ENCODE peak calls at places on chromosomes 1 and 21, in ten cellular contexts. M is MM.1S; C is amniotic stem cell; W is uterus; K is effector memory CD8-positive, alpha-beta T cell; S is stromal cell of bone marrow; P is iPS-NIHi11; H is keratinocyte; T is hypothalamus; A is left cardiac atrium. Z is an unnamed sample.

GRCh38 chr21:36310016-36310415 is 10.0 kb upstream of the MORC3 start:
- DNase-seq in M (peak), C (no peak), W (no peak), K (no peak), S (no peak), P (no peak), H (no peak), T (no peak), A (no peak), Z (no peak)

GRCh38 chr1:209389258-209389657 is 194.3 kb upstream of the CAMK1G start:
- DNase-seq in M (no peak), C (peak), W (no peak), K (no peak), S (peak), P (no peak), H (peak), T (no peak), A (no peak), Z (peak)

GRCh38 chr1:31987231-31987630 is 26.4 kb upstream of the KHDRBS1 start:
- DNase-seq in M (no peak), C (no peak), W (no peak), K (no peak), S (no peak), P (peak), H (no peak), T (no peak), A (no peak), Z (no peak)

GRCh38 chr1:6247651-6248050 is 3.7 kb downstream of the HES3 start:
- DNase-seq in M (no peak), C (no peak), W (no peak), K (no peak), S (no peak), P (no peak), H (no peak), T (no peak), A (no peak), Z (no peak)

GRCh38 chr1:90348934-90349333 is 354.0 kb downstream of the ZNF326 start:
- DNase-seq in M (no peak), C (no peak), W (no peak), K (no peak), S (no peak), P (no peak), H (no peak), T (no peak), A (no peak), Z (no peak)

GRCh38 chr1:62810420-62811274 is 26.7 kb downstream of the ATG4C start:
- DNase-seq in M (peak), C (no peak), W (no peak), K (no peak), S (no peak), P (no peak), H (no peak), T (no peak), A (no peak), Z (no peak)

GRCh38 chr1:18908911-18909771 is 6.8 kb upstream of the ALDH4A1 start:
- DNase-seq in M (no peak), C (no peak), W (no peak), K (no peak), S (no peak), P (no peak), H (no peak), T (no peak), A (no peak), Z (no peak)

GRCh38 chr1:221739677-221740025 is 2.2 kb downstream of the DUSP10 start:
- DNase-seq in M (no peak), C (no peak), W (no peak), K (no peak), S (no peak), P (no peak), H (no peak), T (no peak), A (no peak), Z (no peak)

GRCh38 chr1:12166834-12167492 is at the start of gene TNFRSF1B:
- DNase-seq in M (peak), C (no peak), W (no peak), K (peak), S (no peak), P (peak), H (no peak), T (no peak), A (peak), Z (peak)

GRCh38 chr1:184350573-184350972 is 36.3 kb upstream of the C1orf21 start:
- DNase-seq in M (no peak), C (no peak), W (no peak), K (no peak), S (no peak), P (no peak), H (no peak), T (no peak), A (no peak), Z (no peak)

GRCh38 chr1:196312739-196313138 is 295.5 kb downstream of the KCNT2 start:
- DNase-seq in M (no peak), C (no peak), W (no peak), K (no peak), S (no peak), P (peak), H (no peak), T (no peak), A (no peak), Z (no peak)

GRCh38 chr1:117671781-117672501 is 66.1 kb downstream of the TENT5C start:
- DNase-seq in M (no peak), C (no peak), W (peak), K (no peak), S (no peak), P (peak), H (no peak), T (peak), A (peak), Z (no peak)

GRCh38 chr1:54014009-54014629 is 3.9 kb downstream of the LDLRAD1 start:
- DNase-seq in M (no peak), C (no peak), W (no peak), K (no peak), S (no peak), P (no peak), H (no peak), T (no peak), A (no peak), Z (no peak)

GRCh38 chr1:83747853-83748482 is 251.0 kb downstream of the TTLL7 start:
- DNase-seq in M (no peak), C (no peak), W (no peak), K (no peak), S (no peak), P (no peak), H (no peak), T (no peak), A (no peak), Z (no peak)

GRCh38 chr1:119911775-119912174 is 15.5 kb upstream of the ADAM30 start:
- DNase-seq in M (no peak), C (no peak), W (no peak), K (no peak), S (no peak), P (no peak), H (no peak), T (no peak), A (no peak), Z (no peak)

GRCh38 chr1:111513410-111514020 is 10.1 kb upstream of the ADORA3 start:
- DNase-seq in M (no peak), C (no peak), W (peak), K (no peak), S (no peak), P (no peak), H (no peak), T (peak), A (peak), Z (no peak)

GRCh38 chr21:27761623-27762022 is 794.7 kb upstream of the ADAMTS5 start:
- DNase-seq in M (no peak), C (no peak), W (no peak), K (no peak), S (no peak), P (no peak), H (no peak), T (no peak), A (no peak), Z (no peak)

GRCh38 chr1:61241411-61241838 is 159.1 kb downstream of the NFIA start:
- DNase-seq in M (no peak), C (no peak), W (peak), K (no peak), S (no peak), P (no peak), H (no peak), T (peak), A (peak), Z (no peak)

GRCh38 chr1:91806777-91807700 is 78.9 kb downstream of the TGFBR3 start:
- DNase-seq in M (no peak), C (no peak), W (no peak), K (no peak), S (no peak), P (peak), H (no peak), T (no peak), A (no peak), Z (peak)

GRCh38 chr1:45009956-45010854 is 919 bp downstream of the HECTD3 start:
- DNase-seq in M (peak), C (no peak), W (no peak), K (no peak), S (no peak), P (peak), H (no peak), T (peak), A (peak), Z (no peak)

GRCh38 chr1:245046764-245047163 is 108.0 kb upstream of the KIF26B start:
- DNase-seq in M (no peak), C (no peak), W (no peak), K (no peak), S (no peak), P (peak), H (no peak), T (no peak), A (no peak), Z (no peak)

GRCh38 chr21:37181059-37181458 is 86.1 kb downstream of the VPS26C start:
- DNase-seq in M (no peak), C (no peak), W (no peak), K (no peak), S (no peak), P (no peak), H (no peak), T (no peak), A (no peak), Z (no peak)

GRCh38 chr1:31376374-31377134 is 3.7 kb upstream of the FABP3 start:
- DNase-seq in M (no peak), C (peak), W (no peak), K (no peak), S (peak), P (peak), H (peak), T (peak), A (no peak), Z (peak)

GRCh38 chr21:34354836-34355235 is 9.0 kb upstream of the KCNE2 start:
- DNase-seq in M (no peak), C (no peak), W (no peak), K (no peak), S (no peak), P (no peak), H (no peak), T (no peak), A (no peak), Z (no peak)

GRCh38 chr1:115134850-115135484 is 45.7 kb upstream of the TSPAN2 start:
- DNase-seq in M (no peak), C (peak), W (no peak), K (no peak), S (peak), P (no peak), H (no peak), T (no peak), A (no peak), Z (peak)

GRCh38 chr1:37892151-37893047 is 33.0 kb upstream of the MTF1 start:
- DNase-seq in M (no peak), C (no peak), W (no peak), K (no peak), S (peak), P (no peak), H (no peak), T (no peak), A (no peak), Z (peak)

GRCh38 chr1:100988121-100988520 is 37.5 kb downstream of the DPH5 start:
- DNase-seq in M (no peak), C (no peak), W (no peak), K (no peak), S (no peak), P (no peak), H (no peak), T (no peak), A (no peak), Z (no peak)

GRCh38 chr1:219917851-219918466 is 10.4 kb downstream of the SLC30A10 start:
- DNase-seq in M (no peak), C (no peak), W (no peak), K (no peak), S (no peak), P (no peak), H (peak), T (no peak), A (no peak), Z (no peak)

GRCh38 chr1:184858288-184858687 is 103.6 kb upstream of the EDEM3 start:
- DNase-seq in M (no peak), C (no peak), W (no peak), K (no peak), S (no peak), P (no peak), H (no peak), T (no peak), A (no peak), Z (no peak)

GRCh38 chr1:230572121-230573083 is 69.9 kb upstream of the COG2 start:
- DNase-seq in M (no peak), C (no peak), W (no peak), K (no peak), S (no peak), P (peak), H (no peak), T (peak), A (no peak), Z (no peak)

GRCh38 chr1:54810144-54810942 is 9.2 kb upstream of the TTC22 start:
- DNase-seq in M (peak), C (peak), W (peak), K (peak), S (peak), P (peak), H (no peak), T (peak), A (peak), Z (peak)

GRCh38 chr1:63827411-63828321 is 53.8 kb downstream of the ROR1 start:
- DNase-seq in M (no peak), C (no peak), W (no peak), K (no peak), S (no peak), P (no peak), H (no peak), T (no peak), A (no peak), Z (peak)

GRCh38 chr1:165707984-165708706 is 9.8 kb upstream of the ALDH9A1 start:
- DNase-seq in M (no peak), C (no peak), W (no peak), K (no peak), S (no peak), P (no peak), H (no peak), T (no peak), A (no peak), Z (no peak)

GRCh38 chr1:21340230-21340564 is 49.9 kb upstream of the ECE1 start:
- DNase-seq in M (no peak), C (no peak), W (peak), K (no peak), S (no peak), P (no peak), H (no peak), T (no peak), A (peak), Z (no peak)

GRCh38 chr1:30840904-30841598 is 67.5 kb downstream of the SDC3 start:
- DNase-seq in M (no peak), C (no peak), W (peak), K (no peak), S (no peak), P (peak), H (no peak), T (no peak), A (peak), Z (no peak)

Z was measured in AG08395.